ENCODE peak calls at places on chromosomes 12 and 14, in four cellular contexts. F, S, B and A are unnamed samples.

GRCh38 chr14:49497267-49497666 is 88.9 kb downstream of the RPS29 start:
- DNase-seq in F (no peak), S (no peak), B (no peak), A (no peak)

GRCh38 chr14:100317897-100318808 is 5.0 kb upstream of the SLC25A47 start:
- DNase-seq in F (no peak), S (peak; percentile 73), B (peak; percentile 49), A (no peak)

GRCh38 chr12:95701275-95701674 is 89.3 kb downstream of the NTN4 start:
- DNase-seq in F (no peak), S (no peak), B (no peak), A (no peak)

GRCh38 chr12:57401165-57401564 is 29.7 kb downstream of the R3HDM2 start:
- DNase-seq in F (no peak), S (no peak), B (no peak), A (no peak)

GRCh38 chr12:117985182-117985581 is 16.4 kb upstream of the KSR2 start:
- DNase-seq in F (peak; percentile 74), S (no peak), B (no peak), A (no peak)

GRCh38 chr14:94376108-94376975 is 12.1 kb downstream of the SERPINA1 start:
- DNase-seq in F (no peak), S (no peak), B (no peak), A (no peak)

GRCh38 chr12:51181558-51181957 is 8.6 kb upstream of the TFCP2 start:
- DNase-seq in F (no peak), S (no peak), B (no peak), A (no peak)

GRCh38 chr12:18747960-18748359 is 10.0 kb downstream of the CAPZA3 start:
- DNase-seq in F (peak; percentile 34), S (no peak), B (no peak), A (peak; percentile 49)

GRCh38 chr14:36518031-36518585 is 1.9 kb downstream of the NKX2-1 start:
- DNase-seq in F (no peak), S (no peak), B (no peak), A (no peak)

GRCh38 chr12:67593041-67593870 is 55.3 kb upstream of the DYRK2 start:
- DNase-seq in F (peak; percentile 99), S (no peak), B (peak; percentile 84), A (peak; percentile 82)

GRCh38 chr12:106893451-106893850 is 62.3 kb upstream of the TMEM263 start:
- DNase-seq in F (peak; percentile 39), S (no peak), B (no peak), A (no peak)

GRCh38 chr12:55720894-55721444 is 776 bp downstream of the RDH5 start:
- DNase-seq in F (peak; percentile 98), S (no peak), B (peak; percentile 59), A (peak; percentile 95)

GRCh38 chr12:55720071-55720564 is at the start of gene RDH5:
- DNase-seq in F (peak; percentile 69), S (no peak), B (no peak), A (no peak)

GRCh38 chr12:55718020-55718419 is 2.2 kb upstream of the RDH5 start:
- DNase-seq in F (no peak), S (no peak), B (no peak), A (no peak)

GRCh38 chr12:55718650-55719275 is 1.4 kb upstream of the RDH5 start:
- DNase-seq in F (no peak), S (no peak), B (no peak), A (no peak)

DNA sequence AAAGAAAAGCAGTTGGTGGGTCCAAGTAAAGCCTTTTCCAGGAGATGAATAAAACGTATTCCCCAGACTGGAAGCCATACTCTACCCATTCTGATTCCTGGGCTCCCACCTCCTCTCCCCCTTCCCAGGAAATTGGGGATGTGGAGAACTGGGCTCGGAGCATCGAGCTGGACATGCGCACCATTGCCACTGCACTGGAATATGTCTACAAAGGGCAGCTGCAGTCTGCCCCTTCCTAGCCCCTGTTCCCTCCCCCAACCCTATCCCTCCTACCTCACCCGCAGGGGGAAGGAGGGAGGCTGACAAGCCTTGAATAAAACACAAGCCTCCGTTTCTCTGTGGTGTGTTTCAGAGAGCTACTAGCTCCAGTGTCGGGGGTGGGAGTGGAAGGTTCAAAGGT is 822 bp upstream of the RDH5 start:
- DNase-seq in F (no peak), S (no peak), B (no peak), A (no peak)
- H3K4me1 ChIP-seq in F (peaks cover 72% of the 10 kb centered on the region), S (peaks cover 28% of the 10 kb centered on the region), B (peaks cover 12% of the 10 kb centered on the region), A (peaks cover 55% of the 10 kb centered on the region)

DNA sequence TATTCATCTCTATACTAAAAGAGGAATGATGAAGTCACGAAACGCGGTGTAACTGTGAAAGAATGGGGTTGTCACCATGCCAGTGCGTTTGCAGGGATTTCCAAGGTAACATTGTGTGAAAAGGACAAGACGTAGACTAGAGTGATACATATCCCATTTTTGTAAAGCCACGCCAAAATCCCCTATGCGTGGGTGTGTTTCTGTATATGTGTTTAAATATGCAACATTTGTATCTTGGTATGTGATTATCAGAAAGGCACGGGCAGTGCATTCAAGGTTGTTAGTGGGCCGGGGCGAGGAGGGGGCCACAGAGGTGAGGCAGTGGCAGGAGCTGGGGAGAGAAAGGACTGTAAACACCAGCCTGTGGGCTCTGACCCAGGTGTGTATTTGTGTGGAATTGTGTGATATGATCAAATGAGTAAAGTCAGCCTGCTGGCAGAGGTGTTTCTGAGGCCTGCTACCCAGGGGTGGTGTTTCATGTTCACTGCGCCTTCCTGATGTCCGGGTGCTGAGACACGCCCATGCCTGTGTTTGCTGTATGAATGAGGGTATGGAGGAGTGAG is 137.8 kb downstream of the ADGRD1 start:
- DNase-seq in F (no peak), S (no peak), B (no peak), A (no peak)
- H3K4me1 ChIP-seq in F (peaks cover 9% of the 10 kb centered on the region), S (no peaks in the 10 kb centered on the region), B (no peaks in the 10 kb centered on the region), A (no peaks in the 10 kb centered on the region)

GRCh38 chr12:48026081-48026827 is 22.0 kb upstream of the COL2A1 start:
- DNase-seq in F (no peak), S (no peak), B (no peak), A (no peak)
- H3K4me1 ChIP-seq in F (peaks cover 27% of the 10 kb centered on the region), S (no peaks in the 10 kb centered on the region), B (peaks cover 22% of the 10 kb centered on the region), A (peaks cover 36% of the 10 kb centered on the region)

DNA sequence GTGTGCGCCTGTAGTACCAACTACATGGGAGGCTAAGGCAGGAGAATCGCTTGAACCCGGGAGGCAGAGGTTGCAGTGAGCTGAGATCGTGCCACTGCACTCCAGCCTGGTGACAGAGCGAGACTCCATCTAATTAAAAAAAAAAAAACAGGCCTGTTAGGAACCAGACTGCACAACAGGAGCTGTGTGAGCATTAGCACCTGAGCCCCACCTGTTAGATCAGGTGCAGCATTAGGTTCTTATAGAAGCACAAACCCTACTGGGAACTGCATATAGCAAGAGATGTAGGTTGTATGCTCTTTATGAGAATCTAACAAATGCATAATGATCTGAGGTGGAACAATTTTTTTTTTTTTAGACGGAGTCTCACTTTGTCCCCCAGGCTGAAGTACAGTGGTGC is 8.6 kb downstream of the ATXN2 start:
- DNase-seq in F (no peak), S (no peak), B (no peak), A (no peak)
- H3K4me1 ChIP-seq in F (peaks cover 22% of the 10 kb centered on the region), S (peaks cover 20% of the 10 kb centered on the region), B (no peaks in the 10 kb centered on the region), A (peaks cover 18% of the 10 kb centered on the region)

GRCh38 chr14:22039938-22040780 is 366.5 kb upstream of the OR4E1 start:
- DNase-seq in F (peak; percentile 53), S (peak; percentile 42), B (no peak), A (no peak)
- H3K4me1 ChIP-seq in F (no peaks in the 10 kb centered on the region), S (no peaks in the 10 kb centered on the region), B (no peaks in the 10 kb centered on the region), A (no peaks in the 10 kb centered on the region)

DNA sequence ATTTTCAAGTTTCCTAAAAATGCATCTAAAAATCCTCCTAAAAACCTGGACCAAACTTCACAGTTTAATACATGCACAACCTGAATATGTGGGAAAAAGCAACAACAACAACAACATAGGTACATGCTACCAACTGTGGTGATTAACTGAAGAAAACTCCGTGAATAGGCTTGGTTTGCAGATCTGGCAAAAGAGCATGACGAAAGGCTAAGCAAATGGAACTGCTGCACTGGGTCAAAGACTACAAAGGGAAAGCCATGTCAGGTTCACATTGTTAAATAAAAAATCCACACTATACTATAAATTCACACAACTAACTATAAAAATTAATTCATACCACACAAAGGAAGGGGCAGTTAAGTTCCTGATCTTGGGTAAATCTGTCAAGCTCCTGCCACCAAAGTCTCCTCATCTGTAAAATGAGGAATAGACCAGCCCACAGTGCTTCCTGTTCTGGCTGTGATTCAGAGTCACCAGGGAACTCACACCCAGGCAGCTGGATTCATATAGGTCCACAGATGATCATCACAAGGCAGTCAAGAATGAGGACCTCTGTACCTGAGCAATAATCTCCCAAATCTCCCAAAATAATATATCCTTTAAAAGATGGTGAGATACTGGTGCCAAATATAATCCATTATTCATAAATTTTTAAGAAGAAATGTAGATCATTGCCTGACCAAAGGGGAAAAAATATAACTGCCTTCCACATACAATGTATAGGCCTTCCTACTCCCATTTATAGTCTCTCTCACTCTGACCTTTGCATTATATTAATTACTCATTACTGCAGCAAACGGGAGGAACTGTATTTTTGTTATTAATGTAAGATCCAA is 7.0 kb downstream of the CORO1C start:
- DNase-seq in F (peak; percentile 72), S (peak; percentile 29), B (no peak), A (peak; percentile 63)
- H3K4me1 ChIP-seq in F (peaks cover 79% of the 10 kb centered on the region), S (peaks cover 38% of the 10 kb centered on the region), B (no peaks in the 10 kb centered on the region), A (peaks cover 69% of the 10 kb centered on the region)

GRCh38 chr14:24874514-24875202 is 175.3 kb downstream of the STXBP6 start:
- DNase-seq in F (no peak), S (no peak), B (no peak), A (no peak)

GRCh38 chr14:24876009-24876690 is 173.8 kb downstream of the STXBP6 start:
- DNase-seq in F (no peak), S (no peak), B (no peak), A (no peak)

GRCh38 chr14:24875203-24875840 is 174.6 kb downstream of the STXBP6 start:
- DNase-seq in F (no peak), S (no peak), B (no peak), A (no peak)

GRCh38 chr14:24871302-24871701 is 178.6 kb downstream of the STXBP6 start:
- DNase-seq in F (no peak), S (no peak), B (no peak), A (no peak)

DNA sequence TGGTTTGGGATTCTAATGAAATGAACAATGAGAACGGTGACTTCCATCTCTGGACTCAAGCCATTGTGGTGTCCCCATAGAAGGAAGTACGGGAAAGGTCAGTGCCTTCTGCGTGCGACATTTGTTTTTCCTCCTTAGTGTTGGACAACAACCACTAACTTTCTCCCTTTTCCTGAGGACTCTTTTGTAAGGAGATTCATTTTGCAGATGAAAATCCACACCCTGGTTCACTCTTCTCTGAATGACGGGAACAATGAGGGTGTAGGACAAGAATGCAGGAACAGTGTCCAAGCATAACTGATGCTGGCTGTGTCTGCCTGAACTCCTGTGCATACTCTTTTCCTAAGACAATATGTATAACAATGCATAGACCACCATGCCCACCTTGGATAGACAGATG is 176.4 kb downstream of the STXBP6 start:
- DNase-seq in F (no peak), S (no peak), B (no peak), A (no peak)
- H3K4me1 ChIP-seq in F (no peaks in the 10 kb centered on the region), S (no peaks in the 10 kb centered on the region), B (no peaks in the 10 kb centered on the region), A (no peaks in the 10 kb centered on the region)